ENCODE peak calls at places on chromosomes 5 and 9, in five cellular contexts. C, L, A, D and F are unnamed samples.

GRCh38 chr5:150486402-150487198 is 21.3 kb upstream of the NDST1 start:
- DNase-seq in C (peak), L (no peak), A (no peak), D (peak), F (no peak)

GRCh38 chr9:121708768-121709488 is 57.5 kb downstream of the DAB2IP start:
- DNase-seq in C (no peak), L (no peak), A (no peak), D (no peak), F (no peak)

GRCh38 chr5:105088961-105089360 is 1526.4 kb upstream of the NUDT12 start:
- DNase-seq in C (no peak), L (no peak), A (no peak), D (no peak), F (peak)

GRCh38 chr9:81819859-81820546 is 108.2 kb upstream of the SPATA31D4 start:
- DNase-seq in C (no peak), L (no peak), A (no peak), D (peak), F (no peak)

GRCh38 chr9:69497816-69498215 is 172.8 kb downstream of the ENTREP1 start:
- DNase-seq in C (no peak), L (no peak), A (no peak), D (no peak), F (no peak)

GRCh38 chr5:132815454-132815853 is 2.4 kb downstream of the SOWAHA start:
- DNase-seq in C (no peak), L (no peak), A (no peak), D (peak), F (no peak)

GRCh38 chr9:136380381-136380780 is 6.9 kb upstream of the CARD9 start:
- DNase-seq in C (no peak), L (no peak), A (no peak), D (no peak), F (no peak)

GRCh38 chr5:175021886-175022285 is 297.5 kb downstream of the MSX2 start:
- DNase-seq in C (no peak), L (no peak), A (no peak), D (no peak), F (no peak)

GRCh38 chr5:98205691-98206461 is 567.6 kb upstream of the RGMB start:
- DNase-seq in C (no peak), L (no peak), A (no peak), D (peak), F (peak)

GRCh38 chr9:3960661-3961144 is 339.2 kb downstream of the GLIS3 start:
- DNase-seq in C (no peak), L (no peak), A (no peak), D (peak), F (no peak)

GRCh38 chr9:114034176-114034575 is 43.9 kb downstream of the AMBP start:
- DNase-seq in C (no peak), L (peak), A (no peak), D (no peak), F (no peak)

GRCh38 chr9:109453210-109453842 is 44.8 kb downstream of the PTPN3 start:
- DNase-seq in C (no peak), L (no peak), A (peak), D (peak), F (no peak)

GRCh38 chr5:95747041-95747679 is 16.0 kb downstream of the RHOBTB3 start:
- DNase-seq in C (no peak), L (no peak), A (no peak), D (no peak), F (no peak)

GRCh38 chr5:136511046-136511445 is 145.7 kb upstream of the TRPC7 start:
- DNase-seq in C (no peak), L (no peak), A (no peak), D (no peak), F (no peak)

GRCh38 chr9:6616976-6617375 is 28.6 kb downstream of the GLDC start:
- DNase-seq in C (no peak), L (no peak), A (no peak), D (no peak), F (no peak)

GRCh38 chr5:109659901-109660300 is 29.8 kb upstream of the MAN2A1 start:
- DNase-seq in C (no peak), L (no peak), A (no peak), D (no peak), F (no peak)

GRCh38 chr5:161342886-161343285 is 203.6 kb downstream of the GABRB2 start:
- DNase-seq in C (no peak), L (no peak), A (no peak), D (no peak), F (no peak)

GRCh38 chr5:172451771-172452197 is 2.5 kb downstream of the SH3PXD2B start:
- DNase-seq in C (no peak), L (peak), A (no peak), D (peak), F (peak)

GRCh38 chr9:34986541-34987047 is 3.0 kb upstream of the DNAJB5 start:
- DNase-seq in C (no peak), L (peak), A (no peak), D (no peak), F (no peak)

GRCh38 chr9:34405719-34406118 is 29.0 kb upstream of the MYORG start:
- DNase-seq in C (no peak), L (no peak), A (peak), D (peak), F (no peak)

GRCh38 chr5:150302301-150303069 is at the start of gene ARSI:
- DNase-seq in C (no peak), L (peak), A (peak), D (peak), F (no peak)

GRCh38 chr9:7965091-7965490 is 165.5 kb upstream of the DMAC1 start:
- DNase-seq in C (no peak), L (no peak), A (no peak), D (no peak), F (no peak)

GRCh38 chr5:170404398-170404797 is 15.2 kb upstream of the KCNMB1 start:
- DNase-seq in C (no peak), L (no peak), A (no peak), D (no peak), F (no peak)

GRCh38 chr5:169020102-169020501 is 280.8 kb downstream of the SLIT3 start:
- DNase-seq in C (no peak), L (no peak), A (no peak), D (peak), F (no peak)

GRCh38 chr9:120626512-120626911 is 46.5 kb upstream of the CDK5RAP2 start:
- DNase-seq in C (no peak), L (no peak), A (no peak), D (no peak), F (no peak)

GRCh38 chr9:94827584-94828304 is 101.2 kb downstream of the AOPEP start:
- DNase-seq in C (no peak), L (no peak), A (no peak), D (peak), F (no peak)

GRCh38 chr5:94830520-94830919 is 212.1 kb downstream of the SLF1 start:
- DNase-seq in C (no peak), L (no peak), A (no peak), D (peak), F (no peak)

GRCh38 chr9:70902705-70903131 is 218.7 kb downstream of the TRPM3 start:
- DNase-seq in C (no peak), L (no peak), A (peak), D (peak), F (peak)

GRCh38 chr5:181160144-181160754 is 12.9 kb downstream of the OR2V2 start:
- DNase-seq in C (no peak), L (no peak), A (no peak), D (peak), F (no peak)

GRCh38 chr5:89098199-89098756 is 215.3 kb upstream of the MEF2C start:
- DNase-seq in C (no peak), L (no peak), A (no peak), D (no peak), F (no peak)

GRCh38 chr9:16003785-16004184 is 450.9 kb downstream of the CCDC171 start:
- DNase-seq in C (no peak), L (no peak), A (no peak), D (no peak), F (no peak)

GRCh38 chr5:72525816-72526215 is 18.6 kb upstream of the ZNF366 start:
- DNase-seq in C (no peak), L (no peak), A (peak), D (peak), F (no peak)

GRCh38 chr5:54552446-54552845 is 34.9 kb downstream of the SNX18 start:
- DNase-seq in C (no peak), L (no peak), A (no peak), D (no peak), F (no peak)

GRCh38 chr5:122757268-122757667 is 17.6 kb upstream of the SNX2 start:
- DNase-seq in C (no peak), L (no peak), A (no peak), D (no peak), F (no peak)

GRCh38 chr5:127885176-127885575 is 182.0 kb downstream of the CCDC192 start:
- DNase-seq in C (no peak), L (no peak), A (no peak), D (no peak), F (no peak)

GRCh38 chr5:134539732-134540131 is 14.3 kb downstream of the JADE2 start:
- DNase-seq in C (peak), L (no peak), A (no peak), D (no peak), F (no peak)

GRCh38 chr5:34045996-34046395 is 3.0 kb upstream of the C1QTNF3 start:
- DNase-seq in C (no peak), L (no peak), A (peak), D (peak), F (no peak)

GRCh38 chr9:134053401-134053871 is 14.4 kb downstream of the BRD3 start:
- DNase-seq in C (peak), L (no peak), A (no peak), D (no peak), F (no peak)

DNA sequence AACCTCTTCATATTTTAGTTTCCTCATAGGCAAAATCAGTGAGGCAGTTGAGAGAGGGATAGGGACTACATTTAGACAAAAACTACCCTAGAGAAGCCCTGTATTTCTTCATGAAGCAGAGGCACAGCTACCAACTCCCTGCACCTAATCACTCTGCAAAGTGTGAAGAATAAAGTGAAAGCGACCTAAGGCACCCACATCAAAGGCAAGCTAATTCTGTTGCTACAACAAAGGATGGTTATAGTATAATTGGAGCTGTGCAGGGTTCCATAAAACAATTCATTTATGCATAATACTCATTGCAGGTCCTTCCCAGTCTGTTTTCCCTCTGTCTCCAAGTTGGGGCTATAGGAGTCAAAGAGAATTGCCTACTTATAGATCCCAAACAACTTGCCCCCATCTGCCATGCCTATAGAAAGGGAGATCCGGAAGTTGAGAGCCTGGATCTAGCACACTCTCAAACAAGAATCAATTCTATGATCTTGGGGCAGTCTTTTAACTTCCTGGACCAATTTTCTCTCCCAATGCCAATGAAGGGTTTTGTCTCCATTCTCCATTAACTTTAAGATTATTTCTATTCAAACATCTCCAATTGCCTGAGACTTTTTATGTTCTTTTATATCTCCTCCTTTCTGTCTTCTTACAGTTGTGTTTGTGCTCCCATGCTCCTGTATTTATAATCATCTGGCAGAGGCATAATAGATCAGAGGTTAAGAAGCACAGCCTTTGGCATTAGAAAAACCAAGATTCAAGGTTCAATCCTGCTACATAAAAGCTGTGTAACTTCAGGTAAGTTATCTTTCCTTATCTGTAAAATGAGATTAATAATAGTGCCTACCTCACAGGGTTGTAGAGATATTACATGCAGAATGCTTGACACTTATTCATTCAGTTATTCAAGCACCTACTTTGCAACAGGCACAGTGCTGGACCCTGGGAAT is 56.0 kb upstream of the PTGER4 start:
- DNase-seq in C (no peak), L (no peak), A (no peak), D (no peak), F (no peak)
- H3K4me3 ChIP-seq in C (no peak), L (no peak), A (no peak), D (no peak), F (no peak)

GRCh38 chr9:126914458-126915280 is at the start of gene RALGPS1:
- DNase-seq in C (peak), L (peak), A (peak), D (peak), F (peak)
- TF ChIP-seq CTCF in C (no peak), L (no peak), A (no peak), D (no peak), F (no peak)

DNA sequence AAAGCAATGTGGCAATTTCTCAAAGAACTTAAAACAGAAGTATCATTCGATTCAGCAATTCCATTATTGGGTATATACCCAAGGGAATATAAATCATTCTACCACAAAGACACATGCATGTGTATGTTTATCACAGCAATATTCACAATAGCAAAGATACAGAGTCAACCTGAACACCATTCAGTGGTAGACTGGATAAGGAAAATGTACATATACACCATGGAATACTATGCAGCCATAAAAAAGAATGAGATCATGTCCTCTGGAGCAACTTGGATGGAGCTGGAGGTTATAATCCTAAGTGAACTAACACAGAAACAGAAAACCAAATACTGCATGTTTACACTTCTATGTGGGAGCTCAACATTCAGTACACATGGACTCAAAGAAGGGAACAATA is 21.4 kb upstream of the FYB1 start:
- DNase-seq in C (no peak), L (no peak), A (no peak), D (no peak), F (no peak)
- H3K4me3 ChIP-seq in C (no peak), L (no peak), A (no peak), D (no peak), F (no peak)

GRCh38 chr9:79237861-79238260 is 333.9 kb upstream of the TLE4 start:
- DNase-seq in C (no peak), L (no peak), A (no peak), D (peak), F (no peak)

GRCh38 chr9:79236466-79236865 is 335.3 kb upstream of the TLE4 start:
- DNase-seq in C (no peak), L (no peak), A (no peak), D (no peak), F (no peak)

DNA sequence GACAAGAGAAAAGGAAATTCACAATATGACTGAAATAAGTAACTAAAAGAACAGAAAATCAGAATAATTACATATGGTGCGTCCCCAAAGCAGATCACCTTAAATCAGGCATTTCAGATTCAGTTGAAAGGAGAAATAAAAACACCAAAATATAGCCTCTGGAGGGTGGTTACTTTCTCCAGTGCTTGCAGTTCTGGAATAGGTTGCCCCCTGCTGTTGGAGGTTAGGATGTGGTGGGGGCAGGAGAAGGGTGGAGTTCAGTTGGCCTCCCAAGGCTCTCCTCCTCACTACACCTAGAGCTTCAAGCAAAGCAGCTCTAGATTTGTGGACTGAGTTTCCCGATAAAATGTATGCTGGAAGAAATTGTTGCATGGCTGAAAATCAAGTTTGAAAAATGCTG is 338.2 kb upstream of the TLE4 start:
- DNase-seq in C (no peak), L (no peak), A (no peak), D (peak), F (no peak)
- TF ChIP-seq CTCF in C (peak), L (no peak), A (peak), D (peak), F (peak)

GRCh38 chr9:92292338-92293074 is 991 bp downstream of the IARS1 start:
- DNase-seq in C (no peak), L (no peak), A (no peak), D (peak), F (no peak)
- H3K4me3 ChIP-seq in C (peak), L (peak), A (peak), D (peak), F (peak)

DNA sequence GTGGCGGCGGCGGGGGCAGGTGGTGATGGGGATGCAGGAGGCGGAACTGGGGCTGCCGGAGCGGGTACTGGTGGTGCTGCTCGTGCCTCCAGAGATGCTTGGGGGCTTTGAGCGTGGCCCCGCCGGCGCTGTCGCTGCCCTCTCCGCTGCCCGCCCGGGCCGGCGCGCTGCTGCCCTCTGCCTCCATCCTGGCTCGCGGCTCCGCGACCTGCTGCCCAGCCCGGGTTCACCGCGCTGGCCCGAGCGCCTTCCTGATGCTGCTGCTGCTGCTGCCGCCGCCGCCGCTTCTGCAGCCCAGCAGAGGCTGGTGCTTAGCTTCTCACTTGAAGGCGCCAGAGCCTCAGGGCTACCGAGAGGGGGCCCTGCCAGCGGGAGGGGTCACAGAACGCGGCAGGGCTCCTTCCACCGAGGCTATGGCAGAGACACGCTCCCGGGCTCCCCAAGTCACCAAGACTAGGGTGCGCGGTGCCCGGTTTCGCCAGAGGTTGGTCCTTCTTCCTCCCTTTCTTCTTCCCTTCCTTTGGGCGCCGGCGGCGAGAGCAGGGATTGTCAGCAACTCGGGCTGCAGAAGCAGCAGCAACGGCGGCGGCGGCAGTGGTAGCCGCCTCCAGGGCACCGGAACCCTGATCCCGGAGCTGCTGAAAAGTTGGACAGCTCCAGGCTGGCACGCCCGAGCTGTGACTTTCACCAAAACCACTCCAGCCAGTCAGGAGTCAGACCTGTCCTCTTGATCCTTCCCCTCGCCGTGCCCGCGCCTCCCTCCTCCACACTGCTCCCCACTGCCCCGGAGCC is at the start of gene PDE4D:
- DNase-seq in C (peak), L (peak), A (no peak), D (peak), F (peak)
- TF ChIP-seq CTCF in C (no peak), L (no peak), A (no peak), D (no peak), F (peak)

GRCh38 chr9:14207352-14207995 is 106.5 kb downstream of the NFIB start:
- DNase-seq in C (no peak), L (no peak), A (no peak), D (no peak), F (no peak)

GRCh38 chr9:14198049-14198448 is 115.9 kb downstream of the NFIB start:
- DNase-seq in C (no peak), L (no peak), A (no peak), D (no peak), F (no peak)

GRCh38 chr9:14205463-14205862 is 108.5 kb downstream of the NFIB start:
- DNase-seq in C (no peak), L (no peak), A (peak), D (peak), F (peak)

GRCh38 chr9:14198544-14199510 is 115.1 kb downstream of the NFIB start:
- DNase-seq in C (peak), L (no peak), A (no peak), D (peak), F (peak)

DNA sequence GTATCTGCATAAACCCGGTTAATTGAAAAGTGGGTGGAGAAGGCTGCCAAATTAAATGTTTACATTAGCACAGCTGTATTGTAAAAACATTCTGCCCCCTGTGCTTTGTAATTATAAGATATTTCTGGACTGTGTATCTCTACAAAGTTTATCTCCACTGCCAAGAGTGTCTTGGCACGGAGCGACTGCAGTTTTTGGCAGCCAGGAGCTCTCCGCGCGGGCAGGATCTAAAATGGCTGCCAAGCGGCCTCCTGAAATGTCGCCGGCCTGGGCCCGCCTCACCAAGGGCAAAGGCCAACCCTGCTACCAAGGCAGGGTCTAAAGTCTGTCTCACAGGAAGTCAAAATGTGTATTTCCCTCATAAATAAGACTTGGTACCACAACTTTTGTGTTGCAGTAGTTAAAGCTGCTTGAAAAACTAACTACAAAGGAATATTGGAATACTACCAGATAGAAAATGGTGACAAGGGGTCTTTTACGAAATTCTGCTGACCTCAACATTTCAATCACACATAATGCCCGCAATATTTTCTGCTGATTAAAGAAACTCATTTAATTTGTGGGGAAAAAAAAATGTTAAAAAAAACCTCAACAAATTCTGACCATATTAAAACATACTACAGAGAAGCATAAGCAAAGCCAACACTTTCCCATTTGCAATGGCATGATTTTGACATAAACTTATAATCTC is 110.4 kb downstream of the NFIB start:
- DNase-seq in C (peak), L (no peak), A (no peak), D (no peak), F (no peak)
- H3K4me3 ChIP-seq in C (no peak), L (peak), A (no peak), D (no peak), F (no peak)